ENCODE peak calls at places on chromosomes 5 and 9, in five cellular contexts. V is CD8-positive, alpha-beta T cell; F is endodermal cell; C is IMR-90; I is left lung. J is an unnamed sample.

GRCh38 chr9:16726718-16727451 is 143.6 kb downstream of the BNC2 start:
- DNase-seq in F (peak; percentile 91), V (no peak), C (peak; percentile 83), I (peak; percentile 59), J (peak; percentile 45)

GRCh38 chr5:67636091-67636490 is 439.5 kb upstream of the CD180 start:
- DNase-seq in C (no peak), F (no peak), V (no peak), I (peak; percentile 40), J (no peak)

GRCh38 chr5:65262590-65263189 is 219.0 kb downstream of the ADAMTS6 start:
- DNase-seq in C (peak; percentile 93), F (no peak), I (no peak), V (no peak), J (no peak)

GRCh38 chr5:88141695-88141979 is 127.0 kb downstream of the TMEM161B start:
- DNase-seq in I (no peak), F (no peak), V (no peak), C (no peak), J (no peak)

GRCh38 chr9:93711002-93711401 is 134.6 kb downstream of the PHF2 start:
- DNase-seq in I (no peak), C (no peak), V (no peak), F (peak; percentile 37), J (no peak)

GRCh38 chr5:139186293-139186692 is 11.9 kb downstream of the SIL1 start:
- DNase-seq in I (no peak), F (no peak), V (no peak), C (no peak), J (no peak)

GRCh38 chr9:84898188-84898587 is 228.7 kb downstream of the NTRK2 start:
- DNase-seq in C (no peak), F (no peak), I (no peak), V (no peak), J (no peak)

GRCh38 chr9:27572918-27573698 is at the start of gene C9orf72:
- DNase-seq in F (peak; percentile 93), V (peak; percentile 89), C (peak; percentile 31), I (peak; percentile 88), J (peak; percentile 34)

GRCh38 chr5:35183243-35183955 is 46.9 kb downstream of the PRLR start:
- DNase-seq in F (peak; percentile 90), C (peak; percentile 60), I (no peak), V (no peak), J (peak; percentile 62)

GRCh38 chr9:130692365-130692764 is 1.2 kb upstream of the EXOSC2 start:
- DNase-seq in I (no peak), F (peak; percentile 98), V (no peak), C (no peak), J (no peak)

GRCh38 chr5:79495311-79495710 is 18.6 kb downstream of the HOMER1 start:
- DNase-seq in I (no peak), C (peak; percentile 43), V (no peak), F (no peak), J (no peak)

GRCh38 chr5:4563400-4563799 is 576.7 kb upstream of the ADAMTS16 start:
- DNase-seq in F (peak; percentile 80), V (no peak), I (no peak), C (no peak), J (no peak)

GRCh38 chr5:160001051-160001450 is 7.9 kb upstream of the TTC1 start:
- DNase-seq in I (no peak), V (no peak), F (peak; percentile 31), C (no peak), J (no peak)

GRCh38 chr5:80508844-80509243 is 20.9 kb downstream of the FAM151B start:
- DNase-seq in C (no peak), I (no peak), F (no peak), V (no peak), J (no peak)

GRCh38 chr5:59712836-59713487 is 180.6 kb downstream of the PDE4D start:
- DNase-seq in I (no peak), F (peak; percentile 50), C (no peak), V (no peak), J (no peak)

GRCh38 chr5:81067406-81067805 is 107.2 kb downstream of the RASGRF2 start:
- DNase-seq in F (no peak), V (no peak), I (no peak), C (no peak), J (no peak)

GRCh38 chr5:32387841-32388240 is 56.7 kb downstream of the ZFR start:
- DNase-seq in C (no peak), V (no peak), I (no peak), F (no peak), J (no peak)

GRCh38 chr5:32379421-32379820 is 65.1 kb downstream of the ZFR start:
- DNase-seq in V (no peak), F (no peak), I (no peak), C (no peak), J (no peak)

GRCh38 chr5:32387176-32387575 is 57.4 kb downstream of the ZFR start:
- DNase-seq in V (no peak), I (no peak), C (no peak), F (no peak), J (no peak)

GRCh38 chr5:32388429-32389111 is 56.0 kb downstream of the ZFR start:
- DNase-seq in F (no peak), C (peak; percentile 79), I (no peak), V (no peak), J (no peak)

GRCh38 chr5:32383065-32383464 is 61.5 kb downstream of the ZFR start:
- DNase-seq in C (no peak), V (no peak), F (no peak), I (no peak), J (no peak)
- H3K36me3 ChIP-seq in C (peaks cover 22% of the 10 kb centered on the region), V (peaks cover 30% of the 10 kb centered on the region), F (peaks cover 96% of the 10 kb centered on the region), I (no peaks in the 10 kb centered on the region), J (no peaks in the 10 kb centered on the region)

GRCh38 chr5:147407094-147407681 is 102.7 kb downstream of the DPYSL3 start:
- DNase-seq in C (peak; percentile 73), F (no peak), V (no peak), I (no peak), J (peak; percentile 68)

GRCh38 chr5:147400836-147401235 is 109.0 kb downstream of the DPYSL3 start:
- DNase-seq in I (no peak), C (peak; percentile 67), F (no peak), V (no peak), J (no peak)

GRCh38 chr5:147406636-147407035 is 103.2 kb downstream of the DPYSL3 start:
- DNase-seq in V (no peak), C (no peak), F (no peak), I (no peak), J (no peak)

GRCh38 chr5:147404706-147405105 is 105.2 kb downstream of the DPYSL3 start:
- DNase-seq in C (no peak), I (no peak), F (no peak), V (no peak), J (no peak)

GRCh38 chr5:147403659-147404640 is 105.9 kb downstream of the DPYSL3 start:
- DNase-seq in V (no peak), F (no peak), I (peak; percentile 68), C (peak; percentile 99), J (no peak)
- H3K36me3 ChIP-seq in V (no peaks in the 10 kb centered on the region), F (peaks cover 29% of the 10 kb centered on the region), I (no peaks in the 10 kb centered on the region), C (peaks cover 5% of the 10 kb centered on the region), J (no peaks in the 10 kb centered on the region)

GRCh38 chr5:148532962-148533670 is 121.2 kb downstream of the HTR4 start:
- DNase-seq in C (no peak), F (no peak), I (no peak), V (no peak), J (no peak)
- H3K36me3 ChIP-seq in C (no peaks in the 10 kb centered on the region), F (no peaks in the 10 kb centered on the region), I (no peaks in the 10 kb centered on the region), V (no peaks in the 10 kb centered on the region), J (no peaks in the 10 kb centered on the region)

GRCh38 chr5:14700478-14701436 is 36.2 kb downstream of the OTULIN start:
- DNase-seq in C (no peak), I (no peak), V (no peak), F (no peak), J (no peak)

GRCh38 chr5:14701556-14701955 is 37.0 kb downstream of the OTULIN start:
- DNase-seq in V (no peak), C (no peak), F (no peak), I (no peak), J (no peak)

GRCh38 chr5:14699807-14700400 is 35.4 kb downstream of the OTULIN start:
- DNase-seq in V (no peak), I (no peak), C (no peak), F (no peak), J (no peak)

GRCh38 chr5:14699159-14699558 is 34.6 kb downstream of the OTULIN start:
- DNase-seq in F (no peak), C (no peak), I (no peak), V (no peak), J (no peak)

DNA sequence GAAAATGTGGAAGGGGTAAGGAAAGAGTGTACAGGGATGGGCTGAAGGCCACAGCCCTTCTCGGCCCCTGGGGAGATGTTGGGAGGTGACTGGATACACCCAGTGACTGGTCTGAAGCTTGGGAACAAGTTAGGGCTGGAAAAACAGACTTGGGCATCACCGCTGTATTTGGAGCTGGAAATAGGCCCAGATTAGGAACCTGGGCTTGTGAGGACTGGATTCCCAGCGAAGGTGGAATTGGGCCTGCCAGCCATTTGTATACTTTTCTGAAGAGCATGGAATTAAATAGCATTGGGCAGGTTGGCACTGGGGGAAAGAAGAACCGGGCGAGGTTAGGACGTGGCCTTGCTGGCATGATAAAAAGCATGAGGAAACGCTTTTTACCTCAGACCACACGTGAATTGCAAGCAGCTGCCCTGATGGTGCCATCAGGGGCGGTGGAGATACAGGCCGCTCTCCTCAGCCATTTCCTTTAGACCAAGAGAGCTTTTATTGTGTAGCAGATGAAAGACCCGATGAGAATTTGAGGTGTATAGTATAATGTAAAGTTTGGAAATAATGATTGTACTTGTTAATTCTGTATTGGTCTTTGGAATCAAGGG is 37.8 kb downstream of the OTULIN start:
- DNase-seq in V (no peak), C (no peak), I (no peak), F (no peak), J (no peak)
- H3K36me3 ChIP-seq in V (peaks cover 6% of the 10 kb centered on the region), C (peaks cover 23% of the 10 kb centered on the region), I (no peaks in the 10 kb centered on the region), F (peaks cover 68% of the 10 kb centered on the region), J (no peaks in the 10 kb centered on the region)

GRCh38 chr5:38556599-38557308 is at the start of gene LIFR:
- DNase-seq in I (peak; percentile 76), C (peak; percentile 74), V (peak; percentile 23), F (peak; percentile 95), J (no peak)

GRCh38 chr5:38555354-38556114 is 912 bp downstream of the LIFR start:
- DNase-seq in C (no peak), V (no peak), I (no peak), F (no peak), J (no peak)

GRCh38 chr5:38557309-38557710 is 864 bp upstream of the LIFR start:
- DNase-seq in V (no peak), F (no peak), C (no peak), I (no peak), J (no peak)

GRCh38 chr5:38554860-38555259 is 1.6 kb downstream of the LIFR start:
- DNase-seq in V (no peak), I (no peak), F (no peak), C (no peak), J (no peak)

DNA sequence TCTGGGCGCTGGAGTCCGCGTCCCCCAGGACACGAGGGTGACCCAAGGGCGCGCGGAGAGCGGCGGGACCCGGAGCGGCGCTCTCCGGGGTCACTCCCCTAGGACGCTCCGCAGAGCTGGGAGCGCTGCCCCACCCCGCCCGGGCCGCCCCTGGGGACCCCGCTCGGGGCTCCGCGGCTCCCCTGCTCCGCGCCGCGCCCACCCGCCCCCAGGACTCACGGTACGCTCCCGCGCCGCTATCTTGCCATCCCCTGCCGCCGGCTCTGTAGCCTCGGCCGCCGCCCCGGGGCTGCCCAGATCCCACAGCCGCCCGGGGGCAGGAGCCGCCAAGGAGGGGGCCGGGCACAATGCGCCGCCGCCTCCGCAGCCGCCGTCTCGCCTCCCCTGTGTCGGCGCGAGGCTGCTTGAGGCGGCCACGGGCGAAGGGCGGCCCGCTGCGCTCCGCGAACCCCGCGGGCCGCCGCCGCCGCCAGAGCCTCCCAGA is 289 bp downstream of the LIFR start:
- DNase-seq in V (no peak), C (no peak), F (no peak), I (no peak), J (no peak)
- H3K36me3 ChIP-seq in V (no peaks in the 10 kb centered on the region), C (no peaks in the 10 kb centered on the region), F (peaks cover 6% of the 10 kb centered on the region), I (no peaks in the 10 kb centered on the region), J (no peaks in the 10 kb centered on the region)

GRCh38 chr5:154899107-154899816 is 38.7 kb downstream of the GEMIN5 start:
- DNase-seq in I (no peak), F (no peak), C (no peak), V (no peak), J (no peak)
- H3K36me3 ChIP-seq in I (no peaks in the 10 kb centered on the region), F (peaks cover 92% of the 10 kb centered on the region), C (peaks cover 41% of the 10 kb centered on the region), V (peaks cover 43% of the 10 kb centered on the region), J (no peaks in the 10 kb centered on the region)

J was measured in Caco-2.